ENCODE peak calls at places on chromosomes 11 and 22, in nine cellular contexts. P is upper lobe of left lung, U is sigmoid colon, T is HCT116, O is breast epithelium, R is transverse colon, I is esophagus muscularis mucosa, E is Panc1, S is prostate gland. Y is an unnamed sample.

GRCh38 chr11:116993599-116993998 is 104.6 kb downstream of the SIK3 start:
- DNase-seq in E (no peak), T (no peak), I (no peak), S (no peak), P (no peak), U (no peak), O (no peak), R (no peak), Y (no peak)

GRCh38 chr11:114149689-114150407 is 90.3 kb downstream of the ZBTB16 start:
- DNase-seq in E (no peak), R (no peak), P (no peak), O (no peak), U (peak), T (no peak), S (no peak), I (no peak), Y (no peak)

GRCh38 chr11:73729594-73730206 is 31.2 kb downstream of the RAB6A start:
- DNase-seq in O (no peak), T (peak), U (no peak), S (no peak), I (no peak), E (no peak), P (no peak), R (no peak), Y (no peak)

GRCh38 chr22:17974703-17975372 is 49.5 kb downstream of the MICAL3 start:
- DNase-seq in U (no peak), R (no peak), I (no peak), O (no peak), P (no peak), T (no peak), E (no peak), S (no peak), Y (no peak)

GRCh38 chr11:5297671-5298070 is 4.1 kb downstream of the OR51B4 start:
- DNase-seq in U (no peak), R (no peak), P (no peak), I (no peak), O (no peak), T (no peak), E (no peak), S (no peak), Y (no peak)

GRCh38 chr11:69260622-69261021 is 33.3 kb upstream of the MYEOV start:
- DNase-seq in E (no peak), T (no peak), I (no peak), R (no peak), O (no peak), U (no peak), P (no peak), S (no peak), Y (no peak)

GRCh38 chr22:42800731-42801536 is 56.1 kb downstream of the ARFGAP3 start:
- DNase-seq in P (no peak), R (no peak), I (no peak), U (no peak), E (no peak), O (no peak), S (no peak), T (no peak), Y (no peak)

GRCh38 chr11:45918331-45918941 is 759 bp upstream of the PEX16 start:
- DNase-seq in I (peak), O (peak), E (peak), U (peak), P (peak), S (peak), R (peak), T (no peak), Y (no peak)

GRCh38 chr22:36644333-36644757 is 59.2 kb downstream of the CACNG2 start:
- DNase-seq in E (peak), U (no peak), T (peak), O (no peak), I (no peak), R (no peak), P (no peak), S (peak), Y (peak)

GRCh38 chr22:19625331-19626041 is 88.8 kb upstream of the SEPTIN5 start:
- DNase-seq in T (no peak), E (no peak), P (peak), U (no peak), O (no peak), S (no peak), I (no peak), R (no peak), Y (no peak)

GRCh38 chr11:55969845-55970244 is at the start of gene OR10AG1:
- DNase-seq in R (no peak), P (no peak), T (no peak), E (no peak), O (no peak), I (no peak), U (no peak), S (no peak), Y (no peak)

GRCh38 chr11:82906236-82906635 is 4.7 kb downstream of the DDIAS start:
- DNase-seq in S (no peak), P (no peak), I (no peak), U (no peak), O (no peak), E (no peak), T (peak), R (no peak), Y (peak)

GRCh38 chr11:11381471-11382100 is 28.5 kb upstream of the CSNK2A3 start:
- DNase-seq in U (no peak), I (no peak), T (no peak), S (no peak), R (no peak), O (no peak), E (no peak), P (no peak), Y (no peak)

GRCh38 chr11:65111159-65111536 is 524 bp upstream of the TM7SF2 start:
- DNase-seq in O (no peak), R (no peak), I (no peak), U (no peak), T (no peak), S (no peak), P (no peak), E (no peak), Y (no peak)

GRCh38 chr11:5719703-5720495 is 16.3 kb upstream of the OR56B1 start:
- DNase-seq in E (no peak), O (no peak), S (no peak), T (no peak), P (no peak), I (no peak), R (no peak), U (no peak), Y (no peak)

GRCh38 chr11:124669193-124669592 is 4.3 kb downstream of the SIAE start:
- DNase-seq in S (peak), O (no peak), E (peak), T (peak), P (no peak), I (no peak), R (peak), U (no peak), Y (no peak)

GRCh38 chr11:69293087-69293486 is 868 bp upstream of the MYEOV start:
- DNase-seq in E (no peak), T (peak), U (no peak), S (no peak), R (no peak), O (no peak), P (peak), I (no peak), Y (no peak)

GRCh38 chr11:107770546-107770945 is 58.7 kb upstream of the SLN start:
- DNase-seq in I (peak), U (no peak), O (no peak), S (no peak), E (no peak), T (no peak), R (no peak), P (no peak), Y (no peak)

GRCh38 chr11:28696591-28696990 is 588.4 kb downstream of the METTL15 start:
- DNase-seq in R (no peak), P (no peak), S (no peak), T (no peak), U (no peak), E (no peak), O (no peak), I (no peak), Y (no peak)

GRCh38 chr22:50343541-50343935 is 411 bp downstream of the PPP6R2 start:
- DNase-seq in S (no peak), E (no peak), O (no peak), T (no peak), I (no peak), R (no peak), P (no peak), U (no peak), Y (no peak)

GRCh38 chr11:1896895-1897294 is 5.2 kb upstream of the PRR33 start:
- DNase-seq in I (no peak), P (no peak), R (no peak), U (no peak), S (no peak), O (no peak), T (no peak), E (no peak), Y (no peak)

GRCh38 chr22:49021926-49022815 is 805.5 kb downstream of the BRD1 start:
- DNase-seq in R (no peak), I (no peak), U (peak), S (no peak), T (no peak), E (no peak), O (no peak), P (no peak), Y (no peak)

GRCh38 chr11:12411806-12412727 is 34.7 kb downstream of the PARVA start:
- DNase-seq in E (no peak), I (peak), S (no peak), P (peak), U (peak), R (peak), T (peak), O (peak), Y (no peak)

GRCh38 chr11:78547931-78548705 is 26.5 kb downstream of the NARS2 start:
- DNase-seq in O (no peak), P (no peak), T (no peak), I (no peak), E (no peak), R (no peak), U (no peak), S (no peak), Y (no peak)

GRCh38 chr11:64644348-64645242 is 53.6 kb downstream of the SLC22A12 start:
- DNase-seq in P (no peak), R (no peak), U (no peak), O (no peak), T (no peak), I (no peak), E (no peak), S (no peak), Y (no peak)

GRCh38 chr11:133526790-133527189 is 5.5 kb downstream of the OPCML start:
- DNase-seq in I (no peak), O (no peak), T (no peak), S (no peak), R (no peak), E (no peak), P (no peak), U (no peak), Y (no peak)

GRCh38 chr22:22714600-22715361 is 70.4 kb downstream of the GGTLC2 start:
- DNase-seq in O (no peak), S (no peak), I (peak), E (no peak), P (no peak), R (peak), T (no peak), U (no peak), Y (no peak)

GRCh38 chr11:69518081-69518950 is 36.9 kb downstream of the LINC01488 start:
- DNase-seq in R (no peak), I (no peak), T (no peak), E (no peak), P (no peak), S (no peak), U (no peak), O (no peak), Y (no peak)

GRCh38 chr22:20080445-20080775 is 369 bp downstream of the DGCR8 start:
- DNase-seq in R (peak), T (no peak), E (no peak), O (peak), P (peak), U (peak), I (no peak), S (peak), Y (no peak)

DNA sequence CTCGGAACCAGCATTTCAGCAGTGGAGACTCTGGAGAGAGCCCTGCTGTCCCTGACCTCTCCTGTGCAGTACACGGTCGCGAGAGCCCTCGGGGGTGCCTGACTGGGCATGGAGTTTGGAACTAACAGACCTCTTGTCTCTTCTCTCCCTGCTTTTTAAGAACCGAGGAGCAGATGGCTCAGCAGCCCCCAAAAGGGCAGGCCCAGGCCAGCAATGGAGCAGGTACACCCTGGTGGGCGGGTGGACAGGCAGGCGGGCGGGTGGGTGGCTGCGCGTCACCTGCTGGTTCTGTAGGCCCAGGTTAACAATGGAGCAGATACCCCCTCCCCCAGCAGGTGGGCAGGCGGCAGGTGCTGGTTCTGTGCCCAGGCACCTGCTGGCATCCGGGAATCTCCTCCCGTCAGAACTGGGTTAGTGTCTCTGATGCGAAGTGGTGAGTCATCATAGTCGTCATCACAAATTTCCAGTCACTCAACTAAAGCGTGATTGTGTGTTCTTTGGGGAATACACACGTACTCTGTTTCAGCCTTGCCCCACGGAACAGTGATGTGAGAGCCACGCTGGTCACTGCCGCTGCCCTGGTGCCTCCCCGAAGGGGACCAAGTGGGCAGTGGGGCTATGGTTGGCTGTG is 41.1 kb downstream of the GRAMD4 start:
- DNase-seq in P (no peak), S (peak), O (peak), E (no peak), R (no peak), I (no peak), U (no peak), T (peak), Y (no peak)
- H3K27ac ChIP-seq in P (no peak), S (no peak), O (peak), E (no peak), R (peak), I (no peak), U (no peak), T (peak), Y (no peak)

DNA sequence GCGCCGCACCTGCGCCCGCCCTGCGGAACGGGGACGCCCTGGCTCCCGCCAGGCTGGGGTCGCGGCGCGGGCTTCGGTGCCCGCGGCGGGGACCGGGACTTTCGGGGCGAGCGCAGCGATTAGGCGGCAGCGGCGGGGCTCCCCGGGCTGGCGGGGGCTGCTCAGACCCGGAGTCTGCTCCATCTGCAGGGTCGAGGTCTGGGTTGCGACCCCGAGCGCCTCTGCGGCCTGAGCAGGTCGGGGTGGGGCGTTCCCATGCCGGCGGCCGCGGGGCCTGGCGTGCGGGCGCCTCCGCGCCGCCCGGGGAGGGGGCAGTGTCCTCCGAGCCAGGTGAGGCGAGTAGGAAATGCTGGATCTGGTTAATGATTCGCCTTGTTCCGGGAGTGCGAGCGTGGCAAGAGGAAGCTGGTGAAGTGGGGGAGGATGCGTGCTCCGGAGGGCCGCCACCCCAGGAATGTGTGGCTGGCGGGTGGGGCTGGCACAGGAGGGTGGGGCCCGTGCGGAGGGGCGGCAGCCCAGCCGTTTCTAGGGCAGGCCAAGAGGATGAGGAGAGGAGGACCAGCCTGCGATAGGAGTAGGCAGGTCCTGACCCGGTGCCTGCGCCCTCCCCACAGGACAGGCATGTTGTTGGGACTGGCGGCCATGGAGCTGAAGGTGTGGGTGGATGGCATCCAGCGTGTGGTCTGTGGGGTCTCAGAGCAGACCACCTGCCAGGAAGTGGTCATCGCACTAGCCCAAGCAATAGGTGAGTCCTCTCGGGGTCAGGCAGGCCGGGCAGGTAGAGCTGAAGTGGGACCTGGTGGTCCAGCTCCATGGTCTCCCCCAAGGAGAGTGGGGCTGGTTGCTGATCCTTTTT is 606 bp downstream of the RASSF7 start:
- DNase-seq in S (no peak), P (peak), R (peak), O (no peak), T (no peak), I (no peak), U (no peak), E (no peak), Y (no peak)
- TF ChIP-seq POLR2AphosphoS5 in S (peak), P (peak), R (peak), O (no peak), T (peak), I (no peak), U (no peak), E (no peak), Y (no peak)

DNA sequence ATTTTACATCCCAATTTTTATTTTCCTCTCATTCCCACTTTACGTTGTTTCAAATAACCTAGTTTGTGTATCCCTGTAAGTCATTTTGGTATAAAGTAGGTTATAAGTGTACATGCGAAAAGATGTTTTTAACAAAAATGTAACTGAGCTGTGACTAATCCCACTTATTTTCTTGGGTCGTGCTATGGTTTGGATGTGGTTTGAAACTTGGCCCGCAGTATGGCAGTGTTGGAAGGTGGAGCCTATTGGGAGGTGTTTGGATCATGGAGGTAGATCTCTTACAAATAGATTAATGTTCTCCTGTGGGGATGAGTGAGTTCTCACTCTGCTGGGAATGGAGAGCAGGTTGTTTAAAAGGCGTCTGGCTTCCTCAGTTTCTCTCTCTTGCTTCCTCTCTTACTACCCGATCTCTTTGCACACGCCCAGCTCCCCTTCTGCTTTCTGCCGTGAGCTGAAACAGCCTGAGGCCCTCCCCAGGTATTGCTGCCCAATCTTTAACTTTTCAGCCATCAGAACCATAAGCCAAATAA is 7.2 kb downstream of the RPL27A start:
- DNase-seq in I (no peak), E (no peak), T (no peak), P (peak), S (no peak), U (no peak), O (no peak), R (no peak), Y (no peak)
- H3K27ac ChIP-seq in I (peak), E (peak), T (peak), P (no peak), S (no peak), U (peak), O (no peak), R (peak), Y (peak)

DNA sequence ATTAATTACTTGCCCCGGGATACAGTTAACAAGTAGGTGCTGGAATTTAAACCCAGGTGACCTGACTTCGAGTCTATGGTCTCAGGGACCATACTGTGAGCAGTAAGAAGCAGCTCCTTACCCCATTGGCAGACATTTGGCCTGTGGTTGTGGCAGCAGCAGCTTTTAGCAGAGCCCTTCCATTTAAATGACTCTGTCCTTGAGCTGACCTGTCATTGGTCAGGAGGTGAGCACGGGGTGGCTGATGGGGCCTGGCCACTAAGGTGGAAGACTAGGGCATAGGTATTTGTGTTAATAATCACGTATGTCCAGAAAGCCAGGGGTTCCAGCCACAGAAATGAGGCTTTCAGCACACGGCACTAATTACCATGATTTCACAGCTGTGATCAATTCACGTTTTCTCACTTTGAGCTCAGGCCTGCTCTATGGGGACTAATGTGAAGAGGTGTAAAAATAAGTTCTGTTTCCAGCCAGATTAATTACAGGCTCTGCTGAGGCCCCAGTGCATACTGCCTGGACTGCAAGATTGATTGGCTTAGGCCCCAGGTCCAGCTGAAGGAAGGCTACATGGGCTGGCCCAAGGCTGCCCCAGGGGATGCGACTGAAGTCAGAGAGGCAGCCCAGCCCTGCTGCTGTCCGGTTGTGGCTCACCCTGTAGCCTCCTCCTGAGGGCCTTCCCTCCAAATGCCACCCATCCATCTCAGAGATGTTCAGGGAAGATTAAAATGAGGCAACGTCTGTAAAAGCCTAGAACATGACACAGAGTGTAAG is 76.0 kb downstream of the FDX1 start:
- DNase-seq in R (no peak), E (no peak), P (no peak), U (no peak), T (no peak), I (peak), O (no peak), S (no peak), Y (no peak)
- TF ChIP-seq POLR2AphosphoS5 in R (no peak), E (no peak), P (no peak), U (no peak), T (no peak), I (no peak), O (no peak), S (no peak), Y (no peak)

GRCh38 chr11:36027731-36028130 is 83.9 kb downstream of the LDLRAD3 start:
- DNase-seq in T (no peak), U (no peak), O (no peak), P (no peak), R (no peak), I (no peak), E (no peak), S (no peak), Y (no peak)

GRCh38 chr11:36022891-36023290 is 79.0 kb downstream of the LDLRAD3 start:
- DNase-seq in U (no peak), P (no peak), E (no peak), I (no peak), S (no peak), R (no peak), O (no peak), T (no peak), Y (no peak)

GRCh38 chr11:36023922-36024321 is 80.1 kb downstream of the LDLRAD3 start:
- DNase-seq in R (no peak), P (no peak), U (no peak), O (no peak), T (no peak), I (no peak), S (no peak), E (no peak), Y (no peak)

GRCh38 chr11:36026315-36026968 is 82.6 kb downstream of the LDLRAD3 start:
- DNase-seq in E (no peak), I (no peak), P (no peak), R (no peak), U (no peak), S (no peak), T (no peak), O (no peak), Y (no peak)

GRCh38 chr11:36024716-36025115 is 80.9 kb downstream of the LDLRAD3 start:
- DNase-seq in I (no peak), T (no peak), E (no peak), O (no peak), P (no peak), S (no peak), R (no peak), U (no peak), Y (no peak)
- H3K27ac ChIP-seq in I (no peak), T (no peak), E (no peak), O (no peak), P (no peak), S (no peak), R (no peak), U (no peak), Y (no peak)

GRCh38 chr11:61923166-61924015 is 6.0 kb upstream of the RAB3IL1 start:
- DNase-seq in S (no peak), E (no peak), P (peak), R (peak), U (peak), T (no peak), I (peak), O (peak), Y (no peak)
- TF ChIP-seq POLR2AphosphoS5 in S (peak), E (no peak), P (no peak), R (no peak), U (peak), T (no peak), I (peak), O (peak), Y (no peak)